ENCODE peak calls at places on chromosomes 13 and 19, in ten cellular contexts. C is body of pancreas, P is pancreas, F is PC-9, O is neural crest cell, E is B cell, J is psoas muscle, X is choroid plexus epithelial cell, I is DND-41, K is omental fat pad. Z is an unnamed sample.

GRCh38 chr13:70107125-70107497 is 515 bp upstream of the ATXN8OS start:
- DNase-seq in C (no peak), P (no peak), F (no peak), O (no peak), E (no peak), J (no peak), X (no peak), I (no peak), K (no peak), Z (no peak)

GRCh38 chr13:44402902-44403719 is 29.5 kb downstream of the SERP2 start:
- DNase-seq in C (peak), P (peak), F (peak), O (no peak), E (no peak), J (no peak), X (no peak), I (no peak), K (no peak), Z (no peak)

GRCh38 chr13:113378825-113379224 is 14.9 kb upstream of the GRTP1 start:
- DNase-seq in C (no peak), P (no peak), F (no peak), O (no peak), E (no peak), J (no peak), X (no peak), I (no peak), K (no peak), Z (no peak)

GRCh38 chr19:15438577-15438976 is 11.2 kb downstream of the WIZ start:
- DNase-seq in C (no peak), P (no peak), F (no peak), O (no peak), E (no peak), J (no peak), X (no peak), I (no peak), K (no peak), Z (no peak)

GRCh38 chr13:105785436-105785835 is 750.0 kb downstream of the EFNB2 start:
- DNase-seq in C (no peak), P (no peak), F (no peak), O (no peak), E (no peak), J (no peak), X (no peak), I (no peak), K (no peak), Z (no peak)

GRCh38 chr19:10474962-10475451 is 28.1 kb downstream of the KEAP1 start:
- DNase-seq in C (no peak), P (no peak), F (no peak), O (no peak), E (no peak), J (no peak), X (no peak), I (no peak), K (no peak), Z (no peak)

GRCh38 chr19:33391631-33392249 is 18.2 kb downstream of the CEBPG start:
- DNase-seq in C (no peak), P (no peak), F (no peak), O (no peak), E (no peak), J (no peak), X (no peak), I (no peak), K (no peak), Z (no peak)

GRCh38 chr19:1122021-1122971 is 18.5 kb downstream of the GPX4 start:
- DNase-seq in C (no peak), P (peak), F (no peak), O (no peak), E (no peak), J (no peak), X (no peak), I (no peak), K (no peak), Z (no peak)

GRCh38 chr19:10517760-10518443 is 655 bp upstream of the S1PR5 start:
- DNase-seq in C (no peak), P (peak), F (peak), O (no peak), E (peak), J (no peak), X (peak), I (no peak), K (no peak), Z (no peak)

GRCh38 chr19:21848706-21849105 is 12.7 kb upstream of the ZNF43 start:
- DNase-seq in C (no peak), P (no peak), F (no peak), O (no peak), E (no peak), J (no peak), X (peak), I (no peak), K (no peak), Z (peak)

GRCh38 chr19:17943284-17944221 is 10.7 kb downstream of the CCDC124 start:
- DNase-seq in C (no peak), P (no peak), F (no peak), O (no peak), E (no peak), J (no peak), X (no peak), I (no peak), K (no peak), Z (no peak)

GRCh38 chr13:113305208-113305607 is 8.2 kb downstream of the LAMP1 start:
- DNase-seq in C (no peak), P (no peak), F (peak), O (no peak), E (no peak), J (no peak), X (peak), I (no peak), K (no peak), Z (no peak)

GRCh38 chr13:28718186-28718537 is 608 bp downstream of the SLC46A3 start:
- DNase-seq in C (peak), P (no peak), F (no peak), O (no peak), E (no peak), J (no peak), X (peak), I (no peak), K (no peak), Z (no peak)

GRCh38 chr13:35499131-35500051 is 22.9 kb upstream of the MAB21L1 start:
- DNase-seq in C (no peak), P (no peak), F (no peak), O (no peak), E (no peak), J (no peak), X (no peak), I (no peak), K (no peak), Z (no peak)

GRCh38 chr19:4555657-4556561 is 3.6 kb downstream of the SEMA6B start:
- DNase-seq in C (no peak), P (no peak), F (no peak), O (no peak), E (no peak), J (no peak), X (no peak), I (peak), K (no peak), Z (no peak)

GRCh38 chr19:40298026-40298425 is 12.9 kb upstream of the AKT2 start:
- DNase-seq in C (peak), P (no peak), F (no peak), O (no peak), E (no peak), J (no peak), X (no peak), I (no peak), K (no peak), Z (no peak)

GRCh38 chr19:14826006-14826405 is 9.0 kb downstream of the OR7A5 start:
- DNase-seq in C (no peak), P (no peak), F (no peak), O (no peak), E (no peak), J (no peak), X (no peak), I (no peak), K (no peak), Z (no peak)

GRCh38 chr19:18232540-18233223 is 6.4 kb upstream of the PDE4C start:
- DNase-seq in C (no peak), P (no peak), F (no peak), O (no peak), E (no peak), J (no peak), X (no peak), I (no peak), K (no peak), Z (no peak)

GRCh38 chr13:44396963-44397580 is 23.4 kb downstream of the SERP2 start:
- DNase-seq in C (no peak), P (no peak), F (no peak), O (no peak), E (no peak), J (no peak), X (peak), I (no peak), K (no peak), Z (no peak)

GRCh38 chr19:19539738-19540703 is 2.0 kb downstream of the CILP2 start:
- DNase-seq in C (peak), P (peak), F (peak), O (no peak), E (peak), J (peak), X (peak), I (no peak), K (peak), Z (peak)

GRCh38 chr13:53191091-53191490 is 162.5 kb downstream of the OLFM4 start:
- DNase-seq in C (no peak), P (no peak), F (no peak), O (no peak), E (no peak), J (no peak), X (no peak), I (no peak), K (no peak), Z (no peak)

GRCh38 chr13:96294930-96295657 is 205.2 kb downstream of the HS6ST3 start:
- DNase-seq in C (no peak), P (no peak), F (no peak), O (no peak), E (no peak), J (no peak), X (no peak), I (no peak), K (no peak), Z (no peak)

GRCh38 chr13:111904701-111905608 is 162.0 kb upstream of the SOX1 start:
- DNase-seq in C (no peak), P (no peak), F (no peak), O (no peak), E (no peak), J (no peak), X (no peak), I (no peak), K (no peak), Z (no peak)

GRCh38 chr13:40667622-40667978 is 1.2 kb upstream of the FOXO1 start:
- DNase-seq in C (no peak), P (no peak), F (peak), O (no peak), E (no peak), J (no peak), X (no peak), I (no peak), K (no peak), Z (no peak)

GRCh38 chr19:17779281-17779930 is 15.5 kb upstream of the B3GNT3 start:
- DNase-seq in C (peak), P (no peak), F (peak), O (peak), E (no peak), J (peak), X (peak), I (no peak), K (no peak), Z (peak)

GRCh38 chr19:51509823-51510660 is 8.4 kb upstream of the SIGLEC12 start:
- DNase-seq in C (no peak), P (no peak), F (no peak), O (no peak), E (no peak), J (no peak), X (no peak), I (no peak), K (no peak), Z (no peak)

GRCh38 chr13:20219585-20219984 is 12.5 kb downstream of the GJB6 start:
- DNase-seq in C (no peak), P (no peak), F (no peak), O (no peak), E (no peak), J (no peak), X (no peak), I (no peak), K (no peak), Z (no peak)

GRCh38 chr13:39821977-39822376 is 166.5 kb downstream of the COG6 start:
- DNase-seq in C (no peak), P (no peak), F (no peak), O (no peak), E (no peak), J (no peak), X (no peak), I (no peak), K (no peak), Z (no peak)

GRCh38 chr19:19132912-19133311 is 5.4 kb downstream of the TMEM161A start:
- DNase-seq in C (no peak), P (no peak), F (no peak), O (no peak), E (no peak), J (no peak), X (no peak), I (no peak), K (no peak), Z (no peak)

GRCh38 chr19:49133621-49134454 is 14.5 kb downstream of the PPFIA3 start:
- DNase-seq in C (peak), P (peak), F (no peak), O (no peak), E (peak), J (peak), X (peak), I (peak), K (no peak), Z (peak)

DNA sequence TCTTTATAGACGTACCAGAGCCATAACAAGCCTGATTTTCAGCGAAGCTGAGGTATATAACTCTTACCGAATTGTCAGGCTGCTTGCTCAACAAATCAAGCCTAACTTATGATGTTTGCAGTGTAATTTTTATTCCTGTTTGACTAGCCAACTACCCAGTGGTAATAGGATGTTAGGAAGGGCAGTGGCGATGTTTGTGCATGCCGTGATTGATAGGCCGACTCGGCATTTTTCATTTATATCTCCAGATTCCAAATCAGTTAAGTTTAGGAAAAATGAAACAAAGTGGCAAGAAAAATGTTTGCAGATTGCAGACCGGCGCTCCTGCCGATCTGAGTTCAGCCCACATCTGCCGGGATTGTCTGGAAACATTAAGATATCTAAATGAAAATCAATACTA is 401.6 kb upstream of the ZNF507 start:
- DNase-seq in C (no peak), P (no peak), F (no peak), O (no peak), E (no peak), J (no peak), X (no peak), I (no peak), K (no peak), Z (no peak)
- TF ChIP-seq CTCF in C (no peak), P (no peak), F (no peak), O (no peak), E (no peak), J (no peak), X (no peak), I (no peak), K (no peak), Z (no peak)

DNA sequence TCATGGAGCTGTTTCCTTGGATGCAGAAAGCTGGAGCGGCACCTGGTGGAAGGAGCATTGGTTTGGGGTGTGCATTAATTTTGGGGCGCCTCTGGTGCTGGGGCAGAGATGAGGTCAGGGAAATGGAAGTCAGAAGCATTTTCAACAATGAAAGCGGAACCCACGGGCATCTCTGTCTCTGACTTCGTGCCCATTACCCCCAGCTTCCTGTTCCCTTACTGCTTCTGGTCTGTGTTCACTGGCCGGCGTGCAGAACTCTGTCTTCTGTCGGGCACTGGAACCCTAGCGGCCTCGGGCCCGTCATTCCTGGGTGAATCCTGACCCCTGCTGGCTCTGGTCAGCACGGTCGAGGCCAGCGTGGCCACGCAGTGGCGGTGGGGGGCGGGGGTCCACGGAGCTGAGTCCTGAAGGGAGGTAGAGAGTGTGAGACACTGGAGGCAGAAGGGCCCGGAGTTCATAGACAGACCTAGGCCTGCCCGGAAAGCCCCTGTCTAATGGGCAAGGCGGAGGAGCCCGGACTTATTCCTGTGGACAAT is 7.9 kb upstream of the LINGO3 start:
- DNase-seq in C (peak), P (no peak), F (peak), O (peak), E (peak), J (peak), X (peak), I (no peak), K (no peak), Z (peak)
- TF ChIP-seq CTCF in C (no peak), P (no peak), F (peak), O (peak), E (no peak), J (peak), X (peak), I (peak), K (no peak), Z (peak)

GRCh38 chr19:7294571-7295212 is 478 bp upstream of the INSR start:
- DNase-seq in C (peak), P (peak), F (peak), O (peak), E (peak), J (peak), X (no peak), I (peak), K (no peak), Z (peak)
- TF ChIP-seq CTCF in C (peak), P (no peak), F (peak), O (peak), E (no peak), J (peak), X (peak), I (peak), K (no peak), Z (peak)

GRCh38 chr19:41398042-41398403 is 405 bp downstream of the BCKDHA start:
- DNase-seq in C (no peak), P (no peak), F (no peak), O (no peak), E (no peak), J (no peak), X (no peak), I (no peak), K (no peak), Z (no peak)

GRCh38 chr19:41398603-41399002 is 985 bp downstream of the BCKDHA start:
- DNase-seq in C (no peak), P (no peak), F (no peak), O (no peak), E (no peak), J (no peak), X (no peak), I (no peak), K (no peak), Z (no peak)

GRCh38 chr19:41399091-41399490 is 1.5 kb downstream of the BCKDHA start:
- DNase-seq in C (no peak), P (no peak), F (no peak), O (no peak), E (no peak), J (no peak), X (no peak), I (no peak), K (no peak), Z (no peak)

GRCh38 chr19:41395355-41395754 is 1.8 kb downstream of the EXOSC5 start:
- DNase-seq in C (no peak), P (no peak), F (no peak), O (no peak), E (no peak), J (no peak), X (no peak), I (no peak), K (no peak), Z (no peak)

GRCh38 chr19:41397086-41398041 is at the start of the genes BCKDHA and EXOSC5:
- DNase-seq in C (peak), P (peak), F (peak), O (peak), E (peak), J (peak), X (peak), I (peak), K (peak), Z (peak)
- TF ChIP-seq CTCF in C (no peak), P (no peak), F (no peak), O (no peak), E (no peak), J (no peak), X (no peak), I (no peak), K (no peak), Z (no peak)

Z was measured in lung.